ENCODE peak calls at places on chromosome 17, in four cellular contexts. R is PC-9, T is HepG2, P is GM23338. Q is an unnamed sample.

GRCh38 chr17:15123593-15124590 is 141.2 kb downstream of the PMP22 start:
- DNase-seq in R (no peak), T (no peak), P (no peak), Q (no peak)

GRCh38 chr17:42248351-42249179 is 27.6 kb downstream of the STAT5B start:
- DNase-seq in R (no peak), T (peak), P (peak), Q (peak)

GRCh38 chr17:14101976-14102375 is 32.7 kb downstream of the COX10 start:
- DNase-seq in R (no peak), T (no peak), P (no peak), Q (no peak)

GRCh38 chr17:77696720-77697460 is 261.6 kb upstream of the TNRC6C start:
- DNase-seq in R (no peak), T (no peak), P (peak), Q (no peak)

GRCh38 chr17:64262125-64262421 is 987 bp downstream of the TEX2 start:
- DNase-seq in R (no peak), T (peak), P (no peak), Q (no peak)

GRCh38 chr17:48725005-48725293 is 2.0 kb downstream of the PRAC2 start:
- DNase-seq in R (no peak), T (no peak), P (no peak), Q (no peak)

GRCh38 chr17:69492410-69493071 is 78.0 kb downstream of the MAP2K6 start:
- DNase-seq in R (peak), T (no peak), P (peak), Q (no peak)

GRCh38 chr17:47205419-47205963 is 3.7 kb upstream of the MYL4 start:
- DNase-seq in R (peak), T (no peak), P (peak), Q (peak)

GRCh38 chr17:42407289-42407836 is 15.7 kb downstream of the CAVIN1 start:
- DNase-seq in R (peak), T (peak), P (peak), Q (peak)

GRCh38 chr17:77959926-77960521 is 1.5 kb downstream of the TNRC6C start:
- DNase-seq in R (no peak), T (no peak), P (peak), Q (no peak)

GRCh38 chr17:82098169-82098938 is at the start of gene FASN:
- DNase-seq in R (peak), T (peak), P (peak), Q (peak)
- TF ChIP-seq EZH2 in R (no peak), T (no peak), P (no peak), Q (no peak)

DNA sequence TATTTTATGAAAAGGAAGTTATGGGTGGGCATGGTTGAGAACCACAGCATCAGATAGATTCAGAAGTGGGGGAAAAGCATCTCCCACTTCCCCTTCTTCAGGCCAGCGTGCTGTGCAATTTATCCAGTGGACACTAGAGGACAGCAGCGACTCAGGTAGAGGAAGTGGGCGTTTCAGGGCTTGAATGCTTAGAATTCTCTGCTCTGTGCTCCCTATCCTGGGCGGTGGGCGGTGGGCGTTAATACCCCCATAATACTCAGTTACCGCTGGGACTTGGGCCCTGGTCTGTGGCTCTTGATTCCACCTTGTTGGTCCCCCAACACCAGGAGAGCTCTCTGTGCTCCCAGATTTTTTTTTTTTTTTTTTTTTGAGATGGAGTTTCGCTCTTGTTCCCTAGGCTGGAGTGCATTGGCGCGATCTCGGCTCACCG is 3.7 kb upstream of the LYZL6 start:
- DNase-seq in R (no peak), T (peak), P (peak), Q (peak)
- H2AFZ ChIP-seq in R (no peak), T (no peak), P (peak), Q (peak)

GRCh38 chr17:50288306-50288705 is 14.0 kb downstream of the TMEM92 start:
- DNase-seq in R (no peak), T (no peak), P (no peak), Q (no peak)
- TF ChIP-seq EZH2 in R (no peak), T (no peak), P (no peak), Q (no peak)

GRCh38 chr17:16484445-16485169 is 7.4 kb downstream of the LRRC75A start:
- DNase-seq in R (no peak), T (no peak), P (peak), Q (no peak)
- H2AFZ ChIP-seq in R (no peak), T (no peak), P (no peak), Q (no peak)

DNA sequence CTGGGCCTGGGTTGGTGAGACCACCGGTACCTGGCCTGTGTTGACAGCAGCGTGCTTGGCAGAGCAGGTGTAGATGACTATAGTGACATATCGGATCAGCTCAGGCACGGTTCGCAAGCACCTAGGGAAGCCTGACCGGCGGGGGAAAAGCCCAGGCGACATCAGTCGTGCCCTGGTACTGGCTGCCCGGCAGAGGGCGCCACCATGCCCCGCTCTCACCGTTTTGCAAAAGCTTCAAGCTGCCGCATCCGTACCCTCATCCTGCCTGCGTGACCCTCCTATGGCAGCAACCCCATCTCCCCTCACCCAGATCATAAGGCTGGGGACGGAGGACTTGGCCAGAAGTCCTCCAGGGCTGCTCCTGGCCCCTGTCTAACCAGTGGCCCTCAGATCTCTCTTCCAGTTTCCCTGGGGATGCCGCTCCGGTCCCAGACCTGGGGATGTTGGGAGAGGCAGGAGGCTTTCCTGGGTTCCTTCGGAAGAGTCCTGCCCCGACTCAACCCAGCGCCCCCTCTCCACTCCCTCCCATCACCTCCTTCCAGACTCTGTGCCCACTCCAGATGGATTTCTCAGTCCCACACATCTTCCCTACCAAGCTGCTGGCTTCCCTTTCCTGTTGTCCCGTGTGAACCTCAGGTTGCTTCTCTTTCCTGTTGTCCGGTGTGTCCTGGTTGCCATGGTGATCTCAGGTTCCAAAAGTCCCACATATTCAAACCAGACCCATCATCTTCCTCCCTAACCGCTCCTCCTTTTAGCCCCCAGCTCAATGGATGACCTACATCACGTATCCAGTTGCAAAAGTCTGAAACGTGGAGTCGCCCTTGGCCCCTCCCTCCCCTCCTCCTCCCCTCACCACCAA is 13.7 kb downstream of the ALOX12B start:
- DNase-seq in R (no peak), T (peak), P (peak), Q (peak)
- TF ChIP-seq EZH2 in R (no peak), T (no peak), P (no peak), Q (no peak)

DNA sequence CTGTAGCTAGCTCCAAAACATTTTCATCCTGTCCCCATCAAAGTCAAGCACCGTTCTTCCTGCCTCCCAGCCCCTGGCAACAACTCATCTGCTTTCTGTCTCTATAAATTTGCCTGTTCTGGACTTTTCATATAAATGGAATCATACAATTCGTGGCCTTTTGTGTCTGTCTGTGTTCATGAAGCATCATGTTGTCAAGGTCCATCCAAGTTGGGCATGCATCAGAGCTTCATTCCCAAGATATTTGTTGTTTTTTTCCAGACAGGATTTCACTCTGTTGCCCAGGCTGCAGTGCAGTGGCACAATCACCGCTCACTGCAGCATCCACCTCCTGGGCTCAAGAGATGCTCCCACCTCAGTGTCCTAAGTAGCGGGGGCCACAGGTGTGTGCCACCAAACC is 5.9 kb downstream of the SLC5A10 start:
- DNase-seq in R (no peak), T (no peak), P (no peak), Q (no peak)
- H2AFZ ChIP-seq in R (no peak), T (no peak), P (no peak), Q (no peak)

GRCh38 chr17:29368926-29369325 is 21.2 kb upstream of the TAOK1 start:
- DNase-seq in R (no peak), T (no peak), P (peak), Q (no peak)

GRCh38 chr17:29364691-29365090 is 25.5 kb upstream of the TAOK1 start:
- DNase-seq in R (no peak), T (no peak), P (no peak), Q (no peak)

GRCh38 chr17:29368161-29368560 is 22.0 kb upstream of the TAOK1 start:
- DNase-seq in R (no peak), T (no peak), P (no peak), Q (no peak)

GRCh38 chr17:29369831-29370735 is 20.1 kb upstream of the TAOK1 start:
- DNase-seq in R (peak), T (peak), P (peak), Q (peak)
- TF ChIP-seq EZH2 in R (no peak), T (no peak), P (no peak), Q (no peak)

DNA sequence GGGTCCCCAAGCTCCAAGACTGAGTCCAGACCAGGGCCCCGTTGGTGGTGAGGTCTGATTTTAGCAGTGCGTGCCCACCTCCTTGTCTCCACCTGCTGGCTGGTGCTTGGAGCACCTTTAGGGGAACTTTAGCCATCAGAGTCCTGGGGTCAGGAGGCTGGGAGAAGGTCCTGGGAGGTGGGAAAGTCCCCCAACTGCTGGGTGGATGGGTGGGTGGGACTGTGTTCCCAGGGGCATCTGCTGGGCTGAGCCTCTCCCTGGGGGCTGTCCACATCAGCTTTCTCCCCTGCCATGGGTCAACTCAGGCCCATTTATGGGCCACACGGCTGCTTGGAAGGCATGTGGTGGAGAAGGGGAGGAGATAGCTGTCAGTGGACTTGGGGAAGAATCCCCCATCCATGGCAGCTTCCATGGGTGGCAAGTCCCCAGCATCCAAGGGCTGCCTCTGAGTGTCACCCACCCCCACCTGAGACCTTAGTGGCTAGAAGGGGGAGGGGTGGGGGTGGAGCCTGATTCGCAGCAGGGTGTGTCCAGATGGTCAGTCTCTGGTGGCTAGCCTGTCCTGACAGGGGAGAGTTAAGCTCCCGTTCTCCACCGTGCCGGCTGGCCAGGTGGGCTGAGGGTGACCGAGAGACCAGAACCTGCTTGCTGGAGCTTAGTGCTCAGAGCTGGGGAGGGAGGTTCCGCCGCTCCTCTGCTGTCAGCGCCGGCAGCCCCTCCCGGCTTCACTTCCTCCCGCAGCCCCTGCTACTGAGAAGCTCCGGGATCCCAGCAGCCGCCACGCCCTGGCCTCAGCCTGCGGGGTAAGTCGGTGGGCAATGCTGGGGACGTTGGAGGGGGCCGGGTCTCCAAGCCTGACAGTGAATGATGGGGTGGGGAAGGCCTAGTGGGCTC is at the start of gene TRPV2:
- DNase-seq in R (no peak), T (peak), P (peak), Q (peak)
- H2AFZ ChIP-seq in R (no peak), T (no peak), P (peak), Q (peak)

GRCh38 chr17:1908699-1909309 is 79.0 kb downstream of the RPA1 start:
- DNase-seq in R (peak), T (peak), P (peak), Q (peak)

GRCh38 chr17:1907216-1907631 is 77.4 kb downstream of the RPA1 start:
- DNase-seq in R (no peak), T (no peak), P (no peak), Q (no peak)

GRCh38 chr17:1907818-1908698 is 78.3 kb downstream of the RPA1 start:
- DNase-seq in R (no peak), T (no peak), P (peak), Q (no peak)

GRCh38 chr17:1912146-1912545 is 82.3 kb downstream of the RPA1 start:
- DNase-seq in R (no peak), T (no peak), P (no peak), Q (no peak)

DNA sequence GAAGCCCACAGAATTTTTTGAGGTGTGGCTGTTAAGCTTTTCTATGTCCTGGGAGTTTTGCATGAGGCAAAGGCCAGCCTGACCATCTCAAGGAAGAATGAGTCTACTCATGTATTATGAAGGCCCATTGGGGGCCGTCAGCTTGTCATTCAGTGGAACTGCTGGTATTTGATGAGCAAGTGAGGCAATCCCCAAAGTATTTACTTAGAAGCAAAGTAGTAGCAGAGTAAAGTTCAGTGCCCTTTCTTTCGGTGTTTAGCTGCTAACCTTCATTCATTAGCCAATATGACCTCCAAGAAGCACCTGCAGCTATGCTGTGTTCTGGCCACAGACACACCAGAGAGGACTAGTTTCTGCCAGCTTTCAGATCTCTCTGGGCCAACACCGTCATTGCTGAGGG is 80.2 kb downstream of the RPA1 start:
- DNase-seq in R (no peak), T (peak), P (no peak), Q (no peak)
- TF ChIP-seq EZH2 in R (no peak), T (no peak), P (no peak), Q (no peak)